ENCODE peak calls at places on chromosomes 7 and 10, in four cellular contexts. W is A549, N is psoas muscle, I is OCI-LY7. J is an unnamed sample. For H3K4me1, the result is how much of the 10 kb centered on the place peaks cover.

GRCh38 chr10:3790272-3790671 is 5.3 kb upstream of the KLF6 start:
- DNase-seq in W (no peak), N (no peak), I (no peak), J (no peak)

GRCh38 chr7:73451780-73452398 is 18.3 kb downstream of the FZD9 start:
- DNase-seq in W (peak), N (no peak), I (peak), J (peak)

GRCh38 chr7:27411145-27411544 is 168.5 kb downstream of the EVX1 start:
- DNase-seq in W (no peak), N (no peak), I (no peak), J (no peak)

GRCh38 chr7:132551928-132552327 is 24.3 kb downstream of the PLXNA4 start:
- DNase-seq in W (no peak), N (no peak), I (no peak), J (no peak)

GRCh38 chr7:103343332-103343731 is 1.2 kb downstream of the DNAJC2 start:
- DNase-seq in W (no peak), N (no peak), I (no peak), J (no peak)

GRCh38 chr10:48506147-48506917 is 98.5 kb downstream of the ARHGAP22 start:
- DNase-seq in W (peak), N (no peak), I (peak), J (peak)

GRCh38 chr10:8255301-8255700 is 200.8 kb downstream of the GATA3 start:
- DNase-seq in W (no peak), N (no peak), I (no peak), J (no peak)

GRCh38 chr10:44931621-44932337 is 20.6 kb downstream of the TMEM72 start:
- DNase-seq in W (no peak), N (no peak), I (no peak), J (no peak)

GRCh38 chr10:79410315-79411094 is 34.9 kb downstream of the ZCCHC24 start:
- DNase-seq in W (no peak), N (peak), I (no peak), J (no peak)

GRCh38 chr10:122674781-122675180 is 24.9 kb downstream of the C10orf120 start:
- DNase-seq in W (no peak), N (no peak), I (no peak), J (no peak)

GRCh38 chr10:90969148-90969547 is 48.3 kb upstream of the ANKRD1 start:
- DNase-seq in W (no peak), N (no peak), I (no peak), J (no peak)

GRCh38 chr10:130179640-130180039 is 43.4 kb downstream of the GLRX3 start:
- DNase-seq in W (peak), N (no peak), I (peak), J (peak)

GRCh38 chr10:124375353-124375614 is 43.4 kb downstream of the OAT start:
- DNase-seq in W (no peak), N (no peak), I (no peak), J (no peak)

GRCh38 chr10:124375691-124376090 is 43.0 kb downstream of the OAT start:
- DNase-seq in W (no peak), N (no peak), I (no peak), J (no peak)

GRCh38 chr10:124374535-124375352 is 44.0 kb downstream of the OAT start:
- DNase-seq in W (no peak), N (no peak), I (no peak), J (no peak)

GRCh38 chr10:124370426-124370825 is 48.3 kb downstream of the OAT start:
- DNase-seq in W (no peak), N (no peak), I (no peak), J (no peak)

DNA sequence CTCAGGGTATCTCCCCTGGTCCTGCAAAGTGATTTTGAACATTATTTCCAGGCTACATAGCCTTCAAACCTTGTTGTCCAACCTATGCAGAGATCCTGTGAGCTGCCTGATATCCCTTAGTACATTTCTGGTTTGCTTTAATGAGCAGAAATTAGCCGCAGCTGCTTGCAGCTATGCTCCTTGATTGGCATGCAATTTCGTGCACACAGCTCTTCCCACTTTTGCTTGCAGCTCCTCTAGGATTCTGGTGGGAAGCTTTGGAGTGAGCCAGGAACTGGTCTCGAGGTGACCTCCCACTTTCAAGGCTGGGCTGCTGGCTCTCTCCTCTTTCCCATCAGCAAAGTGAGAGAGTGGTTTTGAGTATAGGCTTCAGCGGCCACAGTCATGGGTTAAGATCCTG is 45.8 kb downstream of the OAT start:
- DNase-seq in W (no peak), N (no peak), I (no peak), J (no peak)
- H3K4me1 ChIP-seq in W (under half), N (under half), I (under half), J (under half)

GRCh38 chr10:72295330-72295910 is 21.7 kb downstream of the DDIT4 start:
- DNase-seq in W (no peak), N (no peak), I (no peak), J (no peak)
- H3K4me1 ChIP-seq in W (half or more), N (under half), I (under half), J (under half)

DNA sequence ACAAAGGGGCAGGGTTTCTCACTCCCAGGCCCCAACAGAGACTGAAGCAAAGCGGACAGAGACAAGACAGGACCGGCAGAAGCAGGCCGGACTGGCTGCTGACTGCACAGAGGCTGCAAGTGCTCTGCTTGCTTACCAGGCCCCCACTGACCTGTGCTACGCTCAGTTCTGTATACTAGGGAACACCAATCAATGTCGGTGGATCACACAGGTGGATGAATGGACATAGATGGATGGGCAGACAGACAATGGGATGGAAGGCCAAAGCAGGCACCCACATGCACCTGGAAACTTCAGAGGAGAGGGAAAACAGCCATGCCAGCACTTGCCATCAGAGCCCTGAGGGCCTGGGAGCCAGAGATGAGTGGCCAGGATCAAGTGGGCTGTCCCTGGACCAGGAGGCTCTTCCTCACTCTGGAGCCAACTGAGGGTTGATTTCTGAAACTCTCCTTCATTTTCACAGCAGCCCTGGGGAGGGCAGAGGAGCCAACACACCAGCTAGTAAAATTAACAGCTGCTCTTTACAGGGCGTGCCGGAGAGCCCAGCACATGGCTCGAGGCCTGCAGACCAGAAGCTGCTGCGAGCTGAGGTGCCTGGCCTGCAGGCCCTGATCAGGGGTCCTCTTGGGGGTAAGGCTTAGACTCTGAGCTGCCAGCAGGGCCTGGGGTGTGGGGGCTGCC is 243.6 kb downstream of the KCNMA1 start:
- DNase-seq in W (no peak), N (no peak), I (no peak), J (no peak)
- H3K4me1 ChIP-seq in W (under half), N (under half), I (under half), J (under half)

GRCh38 chr10:11148131-11148530 is 130.5 kb downstream of the CELF2 start:
- DNase-seq in W (no peak), N (peak), I (no peak), J (no peak)
- H3K4me1 ChIP-seq in W (under half), N (half or more), I (under half), J (half or more)

DNA sequence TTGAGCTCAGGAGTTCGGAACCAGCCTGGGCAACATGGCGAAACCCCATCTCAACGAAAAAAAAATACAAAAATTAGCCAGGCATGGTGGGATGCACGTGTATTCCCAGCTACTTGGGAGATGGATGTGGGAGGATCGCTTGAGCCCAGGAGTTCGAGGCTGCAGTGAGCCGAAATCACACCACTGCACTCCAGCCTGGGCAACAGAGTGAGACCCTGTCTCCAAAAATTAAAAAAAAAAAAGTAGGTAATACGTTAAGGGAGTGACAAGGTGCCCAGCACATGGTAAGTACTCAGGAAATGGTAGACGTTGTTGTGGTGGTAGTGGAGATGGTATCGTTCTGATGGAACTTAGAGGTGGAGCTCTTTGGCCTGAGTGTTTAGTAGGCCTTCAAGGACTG is 41.0 kb upstream of the XPNPEP1 start:
- DNase-seq in W (no peak), N (no peak), I (no peak), J (no peak)
- H3K4me1 ChIP-seq in W (under half), N (under half), I (under half), J (under half)

GRCh38 chr10:21396889-21397288 is 128.6 kb downstream of the SKIDA1 start:
- DNase-seq in W (no peak), N (no peak), I (no peak), J (no peak)
- H3K4me1 ChIP-seq in W (under half), N (under half), I (under half), J (under half)

DNA sequence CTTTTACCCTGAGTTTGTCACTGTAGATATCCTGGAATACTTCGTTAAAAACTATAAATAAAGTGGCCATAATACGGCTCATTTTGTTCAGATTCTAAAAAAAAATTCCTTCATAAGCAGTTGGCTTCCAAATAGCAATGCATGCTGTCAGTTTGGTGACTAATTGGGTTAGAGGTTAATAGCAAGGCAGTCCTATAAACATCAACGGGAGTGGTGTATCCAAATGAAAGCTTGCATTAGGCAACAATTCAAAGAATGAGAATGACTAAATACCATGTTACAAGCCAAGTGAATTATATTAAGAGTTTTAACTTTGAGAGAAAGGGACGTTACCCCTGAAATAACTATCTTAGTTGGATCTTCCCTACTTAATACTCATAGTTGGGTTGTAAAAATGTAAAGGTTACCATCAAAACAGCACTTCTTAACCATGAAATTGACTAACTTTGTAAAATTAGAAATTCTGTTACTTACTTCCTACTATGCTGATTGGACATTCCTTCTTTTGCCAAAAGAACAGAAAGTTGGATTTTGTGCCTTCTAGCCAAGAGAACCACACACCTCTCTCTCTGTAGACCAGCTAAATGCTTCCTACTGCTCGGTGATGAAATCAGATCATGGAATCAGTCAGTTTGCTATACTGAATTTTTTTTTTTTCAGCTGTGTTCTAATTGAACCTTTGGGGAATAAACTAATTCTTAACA is 98.0 kb downstream of the KAT6B start:
- DNase-seq in W (peak), N (no peak), I (no peak), J (no peak)
- H3K4me1 ChIP-seq in W (half or more), N (half or more), I (under half), J (under half)

DNA sequence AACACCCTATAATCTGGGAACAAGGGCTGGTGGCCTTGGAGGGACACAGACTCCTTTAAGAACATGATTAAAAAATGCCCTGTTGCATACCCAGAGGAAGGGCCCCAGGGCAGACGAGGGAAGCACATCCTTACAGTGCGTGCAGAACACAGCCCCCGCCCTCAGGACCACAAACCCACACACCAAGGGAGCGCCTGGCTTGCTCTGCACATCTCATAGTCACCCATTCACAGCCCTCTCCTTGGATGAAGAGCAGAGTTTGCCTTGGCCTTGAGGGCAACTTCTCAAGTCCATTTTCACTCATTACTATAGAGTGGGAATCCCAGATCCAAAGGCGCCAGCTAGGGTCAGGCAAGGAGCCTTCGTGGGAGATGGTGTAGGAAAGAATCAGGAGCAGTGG is 6.3 kb upstream of the VSIR start:
- DNase-seq in W (no peak), N (no peak), I (no peak), J (peak)
- H3K4me1 ChIP-seq in W (under half), N (under half), I (under half), J (under half)

DNA sequence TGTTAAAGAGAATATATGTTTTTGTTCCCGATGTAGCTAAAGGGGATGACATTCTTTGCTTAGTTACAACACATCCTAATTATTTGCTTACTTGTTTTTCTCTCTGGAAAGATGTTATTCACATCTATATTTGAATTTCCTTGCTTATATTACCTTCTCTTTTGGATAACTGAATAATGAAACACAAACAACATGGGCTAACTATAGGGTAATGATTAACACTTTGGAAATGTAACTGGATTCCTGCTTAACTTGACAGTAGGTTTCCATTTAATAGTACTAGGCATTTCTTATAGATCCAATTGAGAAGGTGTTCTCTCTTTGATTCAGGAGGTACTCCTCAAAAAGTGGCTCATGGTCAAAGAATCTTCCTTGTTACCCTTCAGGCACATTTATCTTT is 141.1 kb downstream of the CCSER2 start:
- DNase-seq in W (no peak), N (no peak), I (no peak), J (no peak)
- H3K4me1 ChIP-seq in W (under half), N (under half), I (under half), J (under half)

DNA sequence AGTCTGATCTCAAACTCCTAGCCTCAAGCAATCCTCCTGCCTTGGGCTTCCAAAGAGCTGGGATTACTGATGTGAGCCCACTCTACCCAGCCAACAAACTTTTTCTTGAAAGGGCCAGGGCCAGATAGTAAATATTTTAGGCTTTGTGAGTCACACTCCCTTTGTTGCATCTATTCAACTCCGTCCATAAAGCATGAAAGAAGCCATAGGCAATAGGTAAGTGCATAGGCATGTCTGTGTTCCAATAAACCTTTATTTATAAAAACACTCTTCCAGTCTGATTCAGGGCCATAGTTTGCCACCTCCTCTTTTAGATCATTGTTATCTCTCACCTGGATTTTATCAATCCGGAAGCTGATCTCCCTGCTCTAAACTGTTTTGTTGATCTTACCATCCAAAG is 105.6 kb upstream of the BMPER start:
- DNase-seq in W (no peak), N (no peak), I (no peak), J (no peak)
- H3K4me1 ChIP-seq in W (under half), N (under half), I (under half), J (under half)